ENCODE peak calls at places on chromosomes 4 and X, in four cellular contexts. One of them, this sample, is unnamed.

GRCh38 chrX:19544693-19545305 is 29.5 kb upstream of the MAP3K15 start:
- DNase-seq in AG10803: peak
- DNase-seq in astrocyte: peak
- DNase-seq in GM13976: peak
- DNase-seq in this sample: peak

GRCh38 chrX:104972737-104973136 is 247.8 kb downstream of the TEX13A start:
- DNase-seq in AG10803: no peak
- DNase-seq in astrocyte: no peak
- DNase-seq in GM13976: no peak
- DNase-seq in this sample: no peak

GRCh38 chr4:55819634-55820033 is at the start of gene EXOC1L:
- DNase-seq in AG10803: no peak
- DNase-seq in astrocyte: no peak
- DNase-seq in GM13976: no peak
- DNase-seq in this sample: no peak

GRCh38 chrX:31661280-31661679 is 589.4 kb upstream of the FTHL17 start:
- DNase-seq in AG10803: no peak
- DNase-seq in astrocyte: no peak
- DNase-seq in GM13976: no peak
- DNase-seq in this sample: no peak

GRCh38 chr4:102170910-102171309 is 174.4 kb downstream of the SLC39A8 start:
- DNase-seq in AG10803: no peak
- DNase-seq in astrocyte: no peak
- DNase-seq in GM13976: no peak
- DNase-seq in this sample: no peak

GRCh38 chr4:82733636-82734035 is 65.0 kb downstream of the SCD5 start:
- DNase-seq in AG10803: no peak
- DNase-seq in astrocyte: peak
- DNase-seq in GM13976: no peak
- DNase-seq in this sample: no peak

GRCh38 chrX:126065901-126066660 is 100.0 kb downstream of the DCAF12L2 start:
- DNase-seq in AG10803: no peak
- DNase-seq in astrocyte: no peak
- DNase-seq in GM13976: no peak
- DNase-seq in this sample: no peak

GRCh38 chr4:55184600-55185523 is 59.5 kb upstream of the KDR start:
- DNase-seq in AG10803: peak
- DNase-seq in astrocyte: peak
- DNase-seq in GM13976: peak
- DNase-seq in this sample: peak

GRCh38 chr4:23368081-23368697 is 521.7 kb downstream of the PPARGC1A start:
- DNase-seq in AG10803: no peak
- DNase-seq in astrocyte: no peak
- DNase-seq in GM13976: no peak
- DNase-seq in this sample: peak

GRCh38 chr4:164410401-164410800 is 343.5 kb upstream of the SMIM31 start:
- DNase-seq in AG10803: no peak
- DNase-seq in astrocyte: no peak
- DNase-seq in GM13976: no peak
- DNase-seq in this sample: no peak

GRCh38 chr4:28759064-28759463 is 1898.4 kb downstream of the STIM2 start:
- DNase-seq in AG10803: no peak
- DNase-seq in astrocyte: no peak
- DNase-seq in GM13976: no peak
- DNase-seq in this sample: no peak

GRCh38 chr4:80309301-80310004 is 26.1 kb upstream of the CFAP299 start:
- DNase-seq in AG10803: peak
- DNase-seq in astrocyte: peak
- DNase-seq in GM13976: no peak
- DNase-seq in this sample: no peak

GRCh38 chr4:127737295-127737694 is 7.1 kb downstream of the SLC25A31 start:
- DNase-seq in AG10803: no peak
- DNase-seq in astrocyte: no peak
- DNase-seq in GM13976: no peak
- DNase-seq in this sample: no peak

GRCh38 chr4:118918388-118918787 is 29.7 kb downstream of the SYNPO2 start:
- DNase-seq in AG10803: peak
- DNase-seq in astrocyte: peak
- DNase-seq in GM13976: no peak
- DNase-seq in this sample: no peak

GRCh38 chrX:80879143-80879542 is 69.5 kb upstream of the BRWD3 start:
- DNase-seq in AG10803: no peak
- DNase-seq in astrocyte: no peak
- DNase-seq in GM13976: no peak
- DNase-seq in this sample: peak

GRCh38 chr4:87555751-87556619 is 26.8 kb upstream of the SPARCL1 start:
- DNase-seq in AG10803: peak
- DNase-seq in astrocyte: peak
- DNase-seq in GM13976: no peak
- DNase-seq in this sample: no peak

GRCh38 chr4:107951551-107951950 is 20.2 kb downstream of the CYP2U1 start:
- DNase-seq in AG10803: peak
- DNase-seq in astrocyte: peak
- DNase-seq in GM13976: no peak
- DNase-seq in this sample: no peak

DNA sequence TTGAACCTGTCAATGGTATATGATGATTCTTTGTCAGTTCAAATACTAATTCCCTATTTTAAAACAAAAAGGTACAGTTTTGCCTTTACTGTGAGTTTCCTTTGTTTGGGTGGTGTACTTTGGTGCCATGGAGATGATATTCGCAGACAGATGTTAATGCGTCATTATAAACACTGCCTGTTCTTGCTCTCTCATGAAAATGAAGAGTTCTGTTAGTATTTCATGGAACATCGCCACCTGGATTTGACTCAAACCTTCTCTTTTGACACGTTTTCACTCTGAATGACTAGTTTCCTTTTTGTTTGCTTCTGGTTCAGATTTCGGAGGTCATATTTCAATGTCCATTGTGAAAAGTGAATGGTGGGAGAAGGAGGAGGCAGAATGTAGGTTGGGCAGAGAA is 6.9 kb upstream of the CTSO start:
- DNase-seq in AG10803: peak
- DNase-seq in astrocyte: peak
- DNase-seq in GM13976: no peak
- DNase-seq in this sample: no peak
- TF ChIP-seq CTCF in AG10803: no peak
- TF ChIP-seq CTCF in astrocyte: no peak
- TF ChIP-seq CTCF in GM13976: no peak
- TF ChIP-seq CTCF in this sample: no peak

GRCh38 chr4:2756691-2757350 is 685 bp upstream of the TNIP2 start:
- DNase-seq in AG10803: no peak
- DNase-seq in astrocyte: no peak
- DNase-seq in GM13976: no peak
- DNase-seq in this sample: no peak

GRCh38 chr4:2754848-2755820 is 1.0 kb downstream of the TNIP2 start:
- DNase-seq in AG10803: no peak
- DNase-seq in astrocyte: no peak
- DNase-seq in GM13976: no peak
- DNase-seq in this sample: no peak

GRCh38 chr4:2753444-2753843 is 2.7 kb downstream of the TNIP2 start:
- DNase-seq in AG10803: no peak
- DNase-seq in astrocyte: no peak
- DNase-seq in GM13976: no peak
- DNase-seq in this sample: no peak

GRCh38 chr4:2757426-2757825 is 1.3 kb upstream of the TNIP2 start:
- DNase-seq in AG10803: no peak
- DNase-seq in astrocyte: no peak
- DNase-seq in GM13976: no peak
- DNase-seq in this sample: no peak

DNA sequence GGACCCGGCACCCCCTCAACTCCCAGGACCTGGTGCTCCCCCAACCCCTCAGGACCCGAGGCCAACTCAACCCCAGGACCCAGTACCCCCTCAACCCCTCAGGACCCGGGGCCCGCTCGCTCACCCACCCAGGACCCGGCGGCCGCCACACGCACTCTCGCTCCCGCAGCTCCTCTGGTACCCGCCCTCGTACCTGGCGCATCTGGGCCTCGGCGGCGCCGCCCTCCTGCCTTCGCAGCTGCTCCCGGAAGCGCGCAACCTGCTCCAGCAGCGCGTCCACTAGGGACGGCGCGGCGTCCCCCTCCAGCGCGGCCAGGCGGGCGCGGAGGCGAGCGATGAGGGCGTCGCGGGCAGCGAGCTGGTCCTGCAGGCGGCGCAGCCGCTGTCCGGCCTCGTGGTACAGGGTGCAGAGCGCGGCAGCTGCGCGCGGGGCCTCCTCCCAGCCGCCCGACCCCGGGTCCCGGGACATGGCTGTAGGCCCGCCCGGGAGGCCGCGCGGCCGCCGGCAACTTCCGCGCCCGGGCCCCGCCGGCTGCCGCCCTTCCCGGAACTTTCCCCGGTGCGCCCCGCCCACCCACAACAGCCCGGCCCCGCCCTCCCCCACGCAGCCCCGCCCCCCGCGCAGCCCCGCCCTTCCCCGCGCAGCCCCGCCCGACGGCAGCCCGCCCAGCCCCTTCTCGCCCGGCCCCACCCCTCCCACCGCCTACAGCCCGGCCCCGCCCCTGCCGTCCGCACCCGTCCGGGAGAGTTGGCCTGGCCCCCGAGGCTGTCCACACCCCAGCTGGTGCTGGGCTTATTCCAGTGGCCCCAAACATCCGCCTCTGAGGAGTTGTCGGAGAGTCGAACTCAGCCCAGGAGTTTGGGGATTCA is at the start of gene TNIP2:
- DNase-seq in AG10803: peak
- DNase-seq in astrocyte: peak
- DNase-seq in GM13976: peak
- DNase-seq in this sample: peak
- TF ChIP-seq CTCF in AG10803: peak
- TF ChIP-seq CTCF in astrocyte: no peak
- TF ChIP-seq CTCF in GM13976: peak
- TF ChIP-seq CTCF in this sample: no peak

GRCh38 chr4:44629280-44629866 is 22.1 kb downstream of the YIPF7 start:
- DNase-seq in AG10803: peak
- DNase-seq in astrocyte: peak
- DNase-seq in GM13976: peak
- DNase-seq in this sample: peak

GRCh38 chr4:44632733-44633132 is 18.7 kb downstream of the YIPF7 start:
- DNase-seq in AG10803: no peak
- DNase-seq in astrocyte: no peak
- DNase-seq in GM13976: no peak
- DNase-seq in this sample: no peak

GRCh38 chr4:44632089-44632488 is 19.3 kb downstream of the YIPF7 start:
- DNase-seq in AG10803: no peak
- DNase-seq in astrocyte: no peak
- DNase-seq in GM13976: no peak
- DNase-seq in this sample: no peak
- TF ChIP-seq CTCF in AG10803: no peak
- TF ChIP-seq CTCF in astrocyte: peak
- TF ChIP-seq CTCF in GM13976: no peak
- TF ChIP-seq CTCF in this sample: no peak

GRCh38 chr4:17895481-17895880 is 84.7 kb downstream of the NCAPG start:
- DNase-seq in AG10803: no peak
- DNase-seq in astrocyte: no peak
- DNase-seq in GM13976: no peak
- DNase-seq in this sample: no peak
- TF ChIP-seq CTCF in AG10803: no peak
- TF ChIP-seq CTCF in astrocyte: no peak
- TF ChIP-seq CTCF in GM13976: no peak
- TF ChIP-seq CTCF in this sample: no peak

GRCh38 chr4:5374577-5374976 is 323.3 kb downstream of the STK32B start:
- DNase-seq in AG10803: no peak
- DNase-seq in astrocyte: no peak
- DNase-seq in GM13976: no peak
- DNase-seq in this sample: no peak

GRCh38 chr4:5381981-5382441 is 326.3 kb downstream of the EVC2 start:
- DNase-seq in AG10803: peak
- DNase-seq in astrocyte: peak
- DNase-seq in GM13976: no peak
- DNase-seq in this sample: no peak

GRCh38 chr4:5374994-5375393 is 323.7 kb downstream of the STK32B start:
- DNase-seq in AG10803: no peak
- DNase-seq in astrocyte: no peak
- DNase-seq in GM13976: no peak
- DNase-seq in this sample: no peak

GRCh38 chr4:5376015-5376414 is 324.7 kb downstream of the STK32B start:
- DNase-seq in AG10803: no peak
- DNase-seq in astrocyte: no peak
- DNase-seq in GM13976: no peak
- DNase-seq in this sample: no peak

GRCh38 chr4:5378002-5378401 is 326.7 kb downstream of the STK32B start:
- DNase-seq in AG10803: peak
- DNase-seq in astrocyte: no peak
- DNase-seq in GM13976: no peak
- DNase-seq in this sample: no peak
- TF ChIP-seq CTCF in AG10803: peak
- TF ChIP-seq CTCF in astrocyte: peak
- TF ChIP-seq CTCF in GM13976: no peak
- TF ChIP-seq CTCF in this sample: no peak

GRCh38 chrX:150416469-150416868 is 53.4 kb downstream of the MAMLD1 start:
- DNase-seq in AG10803: peak
- DNase-seq in astrocyte: no peak
- DNase-seq in GM13976: no peak
- DNase-seq in this sample: no peak

GRCh38 chrX:150421816-150422215 is 58.7 kb downstream of the MAMLD1 start:
- DNase-seq in AG10803: no peak
- DNase-seq in astrocyte: peak
- DNase-seq in GM13976: no peak
- DNase-seq in this sample: no peak
- TF ChIP-seq CTCF in AG10803: no peak
- TF ChIP-seq CTCF in astrocyte: no peak
- TF ChIP-seq CTCF in GM13976: no peak
- TF ChIP-seq CTCF in this sample: no peak